ENCODE peak calls at places on chromosomes 16 and 17, in four cellular contexts. Y is activated CD8-positive, alpha-beta T cell treated with anti-CD3 and anti-CD28 coated beads for 36 hours; U is HCT116; B is esophagus squamous epithelium. M is an unnamed sample.

GRCh38 chr16:49932943-49933342 is 77.0 kb upstream of the ZNF423 start:
- DNase-seq in Y (no peak), U (no peak), B (no peak), M (peak)

GRCh38 chr16:10554569-10554968 is 25.8 kb downstream of the EMP2 start:
- DNase-seq in Y (no peak), U (no peak), B (no peak), M (no peak)

GRCh38 chr17:65055708-65056638 is 567 bp downstream of the GNA13 start:
- DNase-seq in Y (peak), U (peak), B (no peak), M (no peak)

GRCh38 chr17:1147664-1148063 is 32.1 kb downstream of the ABR start:
- DNase-seq in Y (no peak), U (peak), B (no peak), M (peak)

GRCh38 chr16:81041696-81042095 is 6.1 kb downstream of the ATMIN start:
- DNase-seq in Y (no peak), U (no peak), B (no peak), M (no peak)

GRCh38 chr17:48577946-48578615 is at the start of gene HOXB4:
- DNase-seq in Y (peak), U (no peak), B (no peak), M (peak)

GRCh38 chr17:32123782-32124181 is 18.5 kb upstream of the RHOT1 start:
- DNase-seq in Y (no peak), U (no peak), B (no peak), M (peak)

GRCh38 chr17:29215717-29216116 is 30.9 kb upstream of the CRYBA1 start:
- DNase-seq in Y (no peak), U (no peak), B (no peak), M (peak)

GRCh38 chr17:17781591-17782424 is 55.0 kb downstream of the SREBF1 start:
- DNase-seq in Y (peak), U (no peak), B (no peak), M (peak)

GRCh38 chr17:14048169-14048568 is 21.1 kb upstream of the COX10 start:
- DNase-seq in Y (no peak), U (no peak), B (no peak), M (peak)

GRCh38 chr17:32484041-32484461 is 2.7 kb upstream of the CDK5R1 start:
- DNase-seq in Y (no peak), U (no peak), B (no peak), M (no peak)

GRCh38 chr17:28335959-28336871 is 654 bp downstream of the TNFAIP1 start:
- DNase-seq in Y (peak), U (peak), B (no peak), M (peak)

GRCh38 chr17:43701318-43701743 is 39.6 kb upstream of the MEOX1 start:
- DNase-seq in Y (peak), U (no peak), B (no peak), M (peak)

GRCh38 chr16:80899804-80900592 is 95.6 kb upstream of the CDYL2 start:
- DNase-seq in Y (no peak), U (no peak), B (no peak), M (peak)

GRCh38 chr17:47720754-47721533 is 12.1 kb upstream of the TBX21 start:
- DNase-seq in Y (peak), U (peak), B (no peak), M (peak)

GRCh38 chr16:354971-355441 is 2.5 kb upstream of the AXIN1 start:
- DNase-seq in Y (peak), U (no peak), B (no peak), M (no peak)

GRCh38 chr17:59038734-59039133 is 67.9 kb downstream of the TRIM37 start:
- DNase-seq in Y (peak), U (no peak), B (no peak), M (peak)

GRCh38 chr17:62119373-62119772 is 54.3 kb upstream of the MED13 start:
- DNase-seq in Y (no peak), U (no peak), B (no peak), M (no peak)

GRCh38 chr17:44807817-44808155 is 22.3 kb downstream of the GJC1 start:
- DNase-seq in Y (no peak), U (no peak), B (no peak), M (no peak)

GRCh38 chr16:22123146-22123545 is 30.8 kb downstream of the VWA3A start:
- DNase-seq in Y (no peak), U (peak), B (no peak), M (peak)
- TF ChIP-seq CTCF in Y (no peak), U (peak), B (no peak), M (peak)

DNA sequence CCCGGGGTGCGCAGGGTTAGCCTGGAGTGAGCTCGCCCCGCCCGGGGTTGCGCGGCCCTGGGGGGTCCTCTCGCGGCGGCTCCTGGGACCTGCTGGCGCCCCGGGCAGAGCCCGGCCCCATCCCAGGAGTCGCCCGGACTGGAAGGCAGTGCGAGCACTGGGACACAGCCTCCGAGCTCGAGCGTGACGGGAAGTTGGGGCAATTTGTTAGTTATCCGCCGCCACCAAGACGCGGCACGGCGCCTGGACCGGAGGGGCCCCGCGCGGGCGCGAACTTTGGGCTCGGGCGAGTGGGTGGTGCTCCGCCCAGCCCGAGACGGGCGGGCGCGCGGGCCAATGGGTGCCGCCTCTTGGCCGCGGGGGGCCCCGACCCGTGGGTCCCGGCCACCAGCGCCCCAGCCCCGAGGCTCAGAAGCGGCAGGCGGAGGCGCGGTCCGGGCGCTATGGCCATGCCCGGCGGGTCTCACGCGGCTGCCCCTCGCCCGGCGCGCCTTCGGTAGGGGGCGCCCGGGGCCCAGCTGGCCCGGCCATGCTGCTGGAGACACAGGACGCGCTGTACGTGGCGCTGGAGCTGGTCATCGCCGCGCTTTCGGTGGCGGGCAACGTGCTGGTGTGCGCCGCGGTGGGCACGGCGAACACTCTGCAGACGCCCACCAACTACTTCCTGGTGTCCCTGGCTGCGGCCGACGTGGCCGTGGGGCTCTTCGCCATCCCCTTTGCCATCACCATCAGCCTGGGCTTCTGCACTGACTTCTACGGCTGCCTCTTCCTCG is at the start of gene ADORA2B:
- DNase-seq in Y (peak), U (no peak), B (no peak), M (peak)
- TF ChIP-seq CTCF in Y (peak), U (peak), B (peak), M (peak)

DNA sequence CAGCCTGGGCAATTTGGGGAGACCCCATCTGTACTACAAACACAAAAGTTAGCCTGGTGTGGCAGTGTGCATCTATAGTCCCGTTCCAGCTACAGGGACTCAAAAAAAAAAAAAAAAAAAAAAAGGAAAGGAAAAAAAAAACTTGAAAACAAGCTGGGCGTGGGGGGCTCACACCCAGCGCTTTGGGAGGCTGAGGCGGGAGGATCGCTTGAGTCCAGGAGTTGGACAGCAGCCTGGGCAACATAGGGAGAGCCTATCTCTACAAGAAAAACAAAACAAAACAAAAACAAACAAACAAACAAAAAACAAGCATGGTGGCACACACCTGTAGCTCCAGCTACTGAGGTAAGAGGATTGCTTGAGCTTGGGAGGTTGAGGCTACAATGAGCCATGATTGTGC is 12.9 kb upstream of the CCL17 start:
- DNase-seq in Y (no peak), U (no peak), B (no peak), M (no peak)
- TF ChIP-seq CTCF in Y (no peak), U (no peak), B (no peak), M (no peak)

DNA sequence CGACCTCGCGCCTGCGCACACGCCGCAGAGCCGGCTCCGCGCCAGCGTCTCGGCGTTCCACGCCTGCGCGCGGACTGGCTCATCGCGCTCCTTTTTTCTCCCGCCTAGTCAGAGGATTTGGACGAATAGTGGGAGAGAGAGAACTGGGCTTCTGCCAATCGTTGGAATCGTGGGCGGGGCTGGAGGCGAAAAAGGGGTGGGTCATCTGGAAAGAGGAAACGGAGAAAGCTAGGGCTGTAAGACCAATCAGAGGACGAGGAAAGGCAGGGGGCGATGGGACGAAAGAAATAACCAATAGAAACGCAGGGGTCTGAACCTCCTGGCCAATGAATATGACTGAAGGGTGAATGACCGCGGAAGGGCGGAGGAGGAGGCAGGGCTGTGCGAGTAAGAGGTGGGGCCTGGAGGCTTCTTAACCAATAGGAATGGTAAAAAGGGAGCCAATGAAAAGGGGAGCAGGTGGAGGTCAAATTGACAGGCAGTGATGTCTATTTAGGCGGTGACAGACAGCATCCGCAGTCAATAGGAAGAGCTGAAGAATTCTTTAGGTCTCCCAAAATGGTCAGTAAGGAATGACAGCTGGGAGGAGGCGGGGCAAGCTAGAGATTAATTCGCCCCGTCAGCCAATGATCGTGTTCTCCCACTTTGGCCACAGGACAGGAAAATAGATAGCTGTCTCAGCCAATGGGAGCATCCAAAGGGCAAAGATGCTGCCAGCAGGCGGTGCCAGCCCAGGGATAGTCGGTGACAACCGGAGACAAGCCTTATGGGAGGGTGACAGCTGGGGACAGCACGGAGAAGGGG is at the start of gene TBC1D10B:
- DNase-seq in Y (peak), U (peak), B (peak), M (peak)
- TF ChIP-seq CTCF in Y (no peak), U (no peak), B (no peak), M (peak)

GRCh38 chr17:7859028-7859427 is 1.2 kb downstream of the CYB5D1 start:
- DNase-seq in Y (no peak), U (no peak), B (no peak), M (no peak)

GRCh38 chr17:7856081-7856791 is 1.1 kb downstream of the NAA38 start:
- DNase-seq in Y (peak), U (no peak), B (no peak), M (peak)

GRCh38 chr17:7856840-7857723 is at the start of gene NAA38:
- DNase-seq in Y (peak), U (peak), B (peak), M (peak)

GRCh38 chr17:7857724-7858486 is at the start of gene CYB5D1:
- DNase-seq in Y (peak), U (peak), B (peak), M (peak)

GRCh38 chr17:7858487-7858832 is 657 bp downstream of the CYB5D1 start:
- DNase-seq in Y (peak), U (no peak), B (no peak), M (peak)
- TF ChIP-seq CTCF in Y (peak), U (peak), B (peak), M (peak)

M was measured in cardiac fibroblast.